ENCODE peak calls at places on chromosome 18, in five cellular contexts. C, Z, Q, X and O are unnamed samples.

GRCh38 chr18:52963481-52963880 is 623.5 kb downstream of the DCC start:
- DNase-seq in C (no peak), Z (no peak), Q (no peak), X (no peak), O (no peak)

GRCh38 chr18:21949326-21950015 is 208.9 kb downstream of the MIB1 start:
- DNase-seq in C (no peak), Z (no peak), Q (no peak), X (no peak), O (no peak)

GRCh38 chr18:55034742-55035141 is 75.5 kb upstream of the CCDC68 start:
- DNase-seq in C (no peak), Z (no peak), Q (no peak), X (no peak), O (no peak)

GRCh38 chr18:78304199-78304826 is 675.3 kb upstream of the SALL3 start:
- DNase-seq in C (no peak), Z (no peak), Q (no peak), X (no peak), O (no peak)

GRCh38 chr18:47775961-47776360 is 154.5 kb downstream of the SMAD2 start:
- DNase-seq in C (no peak), Z (peak), Q (no peak), X (peak), O (no peak)

GRCh38 chr18:67104700-67105284 is 411.7 kb downstream of the DSEL start:
- DNase-seq in C (peak), Z (peak), Q (no peak), X (peak), O (no peak)

GRCh38 chr18:79576686-79577351 is 102.8 kb upstream of the CTDP1 start:
- DNase-seq in C (peak), Z (no peak), Q (no peak), X (no peak), O (no peak)

GRCh38 chr18:43396266-43396665 is 119.0 kb upstream of the SYT4 start:
- DNase-seq in C (no peak), Z (peak), Q (no peak), X (peak), O (no peak)

GRCh38 chr18:44458777-44459176 is 221.9 kb upstream of the SETBP1 start:
- DNase-seq in C (no peak), Z (no peak), Q (peak), X (peak), O (no peak)

GRCh38 chr18:47513036-47513435 is 261.6 kb upstream of the SKOR2 start:
- DNase-seq in C (no peak), Z (no peak), Q (no peak), X (no peak), O (no peak)

GRCh38 chr18:72652990-72653593 is 109.0 kb upstream of the CBLN2 start:
- DNase-seq in C (no peak), Z (peak), Q (no peak), X (peak), O (no peak)

GRCh38 chr18:24022141-24022540 is 7.6 kb downstream of the TTC39C start:
- DNase-seq in C (no peak), Z (no peak), Q (no peak), X (peak), O (no peak)

GRCh38 chr18:56226025-56226424 is 412.4 kb downstream of the TXNL1 start:
- DNase-seq in C (no peak), Z (no peak), Q (no peak), X (no peak), O (no peak)